ENCODE peak calls at places on chromosomes 12 and 14, in four cellular contexts. R is HCT116, F is WTC11, E is GM12878. A is an unnamed sample.

GRCh38 chr14:37819155-37820015 is 224.0 kb downstream of the TTC6 start:
- DNase-seq in R (no peak), F (no peak), E (no peak), A (no peak)

GRCh38 chr14:73462078-73462715 is 3.9 kb upstream of the NUMB start:
- DNase-seq in R (no peak), F (no peak), E (no peak), A (no peak)

GRCh38 chr14:99562848-99563748 is 40.9 kb downstream of the CCDC85C start:
- DNase-seq in R (no peak), F (peak), E (no peak), A (peak)

GRCh38 chr12:100955139-100955538 is 160.6 kb downstream of the ANO4 start:
- DNase-seq in R (no peak), F (peak), E (no peak), A (no peak)

GRCh38 chr12:5586201-5586600 is 154.3 kb downstream of the NTF3 start:
- DNase-seq in R (no peak), F (no peak), E (no peak), A (no peak)

GRCh38 chr14:44657688-44658388 is 150.8 kb upstream of the FSCB start:
- DNase-seq in R (no peak), F (no peak), E (no peak), A (no peak)

GRCh38 chr14:89351958-89352404 is 65.1 kb downstream of the FOXN3 start:
- DNase-seq in R (no peak), F (no peak), E (no peak), A (no peak)

GRCh38 chr12:51895378-51896135 is 7.7 kb downstream of the ANKRD33 start:
- DNase-seq in R (no peak), F (no peak), E (no peak), A (no peak)

GRCh38 chr12:93563807-93564538 is 8.5 kb upstream of the SOCS2 start:
- DNase-seq in R (peak), F (no peak), E (no peak), A (no peak)

GRCh38 chr14:104393898-104394605 is 185.5 kb upstream of the C14orf180 start:
- DNase-seq in R (no peak), F (no peak), E (no peak), A (no peak)

GRCh38 chr14:54570047-54570446 is 3.1 kb downstream of the SAMD4A start:
- DNase-seq in R (no peak), F (no peak), E (no peak), A (no peak)

GRCh38 chr14:88554458-88555286 is at the start of gene PTPN21:
- DNase-seq in R (no peak), F (peak), E (no peak), A (peak)

GRCh38 chr12:52228366-52228765 is 4.7 kb upstream of the KRT7 start:
- DNase-seq in R (no peak), F (no peak), E (no peak), A (no peak)

GRCh38 chr12:66144796-66145754 is 14.5 kb upstream of the LLPH start:
- DNase-seq in R (peak), F (no peak), E (no peak), A (no peak)

GRCh38 chr14:99454246-99454645 is 26.4 kb downstream of the SETD3 start:
- DNase-seq in R (no peak), F (no peak), E (no peak), A (no peak)

GRCh38 chr12:93322784-93323183 is 54.9 kb upstream of the NUDT4 start:
- DNase-seq in R (no peak), F (no peak), E (no peak), A (no peak)

GRCh38 chr12:87428701-87429277 is 600.4 kb downstream of the C12orf50 start:
- DNase-seq in R (no peak), F (no peak), E (no peak), A (no peak)

GRCh38 chr14:73741876-73742519 is 27.8 kb upstream of the PNMA1 start:
- DNase-seq in R (no peak), F (no peak), E (no peak), A (no peak)

GRCh38 chr12:29782821-29783772 is 645 bp downstream of the TMTC1 start:
- DNase-seq in R (no peak), F (peak), E (no peak), A (no peak)

GRCh38 chr14:52694761-52695480 is 437 bp downstream of the ERO1A start:
- DNase-seq in R (no peak), F (no peak), E (peak), A (no peak)

GRCh38 chr14:55071870-55072640 is 20.6 kb downstream of the MAPK1IP1L start:
- DNase-seq in R (no peak), F (no peak), E (peak), A (no peak)

GRCh38 chr14:51628230-51628629 is 23.5 kb upstream of the FRMD6 start:
- DNase-seq in R (no peak), F (no peak), E (no peak), A (no peak)

GRCh38 chr14:30779210-30779609 is 95.1 kb upstream of the COCH start:
- DNase-seq in R (no peak), F (no peak), E (no peak), A (no peak)

GRCh38 chr14:94307410-94307992 is 14.4 kb upstream of the SERPINA10 start:
- DNase-seq in R (peak), F (no peak), E (no peak), A (no peak)

GRCh38 chr14:104400355-104400754 is 179.2 kb upstream of the C14orf180 start:
- DNase-seq in R (no peak), F (no peak), E (no peak), A (no peak)

GRCh38 chr12:101356794-101357193 is 50.8 kb downstream of the ARL1 start:
- DNase-seq in R (no peak), F (no peak), E (no peak), A (no peak)

DNA sequence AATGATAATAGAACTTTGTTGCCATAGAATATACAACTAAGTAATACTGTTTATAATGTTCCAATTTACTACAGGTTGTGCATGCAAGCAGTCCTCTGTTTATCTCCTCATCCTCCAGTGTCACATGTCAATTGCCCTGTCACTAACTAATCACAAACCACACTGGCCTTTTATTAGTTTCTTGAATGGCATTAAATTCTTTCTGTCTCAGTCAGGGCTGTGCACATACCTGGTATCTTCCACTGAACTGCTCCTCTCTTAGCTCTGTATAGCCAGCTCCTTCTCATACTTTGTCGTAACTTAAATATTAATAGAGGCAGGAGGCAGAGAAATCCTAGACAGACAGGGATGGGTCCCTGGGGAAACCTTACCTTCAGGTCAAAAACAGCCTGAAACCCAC is 24.0 kb downstream of the GABARAPL1 start:
- DNase-seq in R (no peak), F (no peak), E (no peak), A (no peak)
- TF ChIP-seq ATF3 in R (no peak), F (no peak), E (no peak), A (no peak)

DNA sequence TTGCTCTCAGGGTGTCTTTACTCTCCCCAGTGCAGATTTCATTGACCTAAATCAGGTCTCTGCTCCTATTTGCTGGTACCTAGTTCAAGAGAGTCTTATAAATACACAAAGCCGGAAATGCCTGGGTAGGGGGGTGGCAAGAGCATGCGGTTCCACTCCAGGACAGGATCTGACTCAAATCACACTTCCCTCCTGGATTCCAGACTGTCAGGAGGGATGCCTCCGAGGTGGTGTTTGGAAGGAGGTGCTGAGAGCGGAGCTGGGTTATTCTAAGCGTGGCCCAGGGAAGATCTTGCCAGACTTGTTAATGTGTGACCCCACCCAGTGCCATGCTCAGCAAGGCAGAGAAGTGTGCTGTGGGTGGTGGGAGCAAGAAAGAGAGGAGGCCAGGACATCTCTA is 49.8 kb downstream of the B4GALNT3 start:
- DNase-seq in R (no peak), F (no peak), E (no peak), A (no peak)
- TF ChIP-seq ATF3 in R (no peak), F (no peak), E (no peak), A (no peak)

GRCh38 chr14:86575141-86575540 is 1045.2 kb downstream of the FLRT2 start:
- DNase-seq in R (no peak), F (no peak), E (no peak), A (no peak)
- TF ChIP-seq ATF3 in R (no peak), F (no peak), E (no peak), A (no peak)

DNA sequence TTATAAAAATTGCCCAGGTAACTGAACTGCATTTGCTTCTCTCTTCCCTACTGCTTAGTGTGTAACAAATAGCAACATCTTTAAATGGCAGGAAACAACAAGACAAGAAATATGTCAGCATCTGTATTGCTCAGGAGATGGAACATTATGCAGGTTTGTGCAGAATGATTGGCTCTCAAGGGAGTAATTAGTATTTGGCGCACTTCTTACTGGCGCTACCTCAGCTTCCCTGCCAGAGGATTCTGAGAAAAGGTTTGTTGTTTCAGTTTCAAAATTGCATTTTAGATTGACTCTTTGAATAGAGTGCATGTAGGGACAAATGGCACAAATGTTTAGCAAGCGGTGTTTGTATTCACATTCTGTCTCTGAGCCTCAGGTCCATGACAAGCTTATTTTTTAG is 222.8 kb downstream of the DUSP6 start:
- DNase-seq in R (no peak), F (no peak), E (no peak), A (no peak)
- TF ChIP-seq ATF3 in R (no peak), F (no peak), E (no peak), A (no peak)

DNA sequence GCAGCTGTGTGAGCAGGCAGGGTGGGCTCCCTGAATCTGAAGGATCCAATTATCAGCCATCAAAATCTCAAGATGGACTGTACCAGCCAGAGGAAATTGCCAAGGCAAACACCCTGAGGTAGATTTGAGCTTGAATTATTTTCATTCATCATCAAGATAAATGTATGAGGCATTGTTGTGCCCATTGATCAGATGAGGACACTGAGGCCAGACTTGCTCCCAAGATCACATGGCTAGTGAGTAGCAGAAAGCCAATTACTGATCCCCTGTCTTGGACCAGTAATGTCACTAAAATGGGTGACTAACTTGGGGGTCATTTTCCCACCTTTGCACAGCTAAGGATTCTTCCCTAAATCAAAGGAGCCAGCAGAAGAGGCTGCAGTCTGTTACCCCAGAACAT is 20.9 kb upstream of the CMKLR1 start:
- DNase-seq in R (no peak), F (no peak), E (no peak), A (no peak)
- TF ChIP-seq ATF3 in R (no peak), F (no peak), E (no peak), A (no peak)

GRCh38 chr12:116590561-116590960 is 31.4 kb downstream of the MAP1LC3B2 start:
- DNase-seq in R (no peak), F (no peak), E (no peak), A (no peak)

GRCh38 chr12:116594325-116595038 is 35.3 kb downstream of the MAP1LC3B2 start:
- DNase-seq in R (no peak), F (no peak), E (no peak), A (no peak)

GRCh38 chr12:116592116-116592637 is 33.0 kb downstream of the MAP1LC3B2 start:
- DNase-seq in R (no peak), F (no peak), E (no peak), A (no peak)

GRCh38 chr12:116591608-116592115 is 32.5 kb downstream of the MAP1LC3B2 start:
- DNase-seq in R (no peak), F (no peak), E (no peak), A (no peak)

DNA sequence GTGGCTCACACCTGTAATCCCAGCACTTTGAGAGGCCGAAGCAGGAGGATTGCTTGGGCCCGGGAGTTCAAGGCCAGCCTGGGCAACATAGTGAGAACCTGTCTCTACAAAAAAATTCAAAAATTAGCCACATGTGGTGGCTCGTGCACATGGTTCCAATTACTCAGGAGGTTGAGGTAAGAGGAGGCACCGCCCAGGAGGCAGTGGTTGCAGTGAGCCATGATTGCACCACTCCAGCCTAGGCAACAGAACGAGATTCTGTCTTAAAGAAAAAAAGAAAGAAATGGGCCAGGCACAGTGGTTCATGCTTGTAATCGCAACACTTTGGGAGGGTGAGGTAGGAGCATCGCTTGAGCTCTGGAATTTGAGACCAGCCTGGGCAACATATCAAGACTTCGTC is 33.5 kb downstream of the MAP1LC3B2 start:
- DNase-seq in R (no peak), F (no peak), E (no peak), A (no peak)
- TF ChIP-seq ATF3 in R (no peak), F (no peak), E (no peak), A (no peak)

GRCh38 chr14:69606816-69607215 is 4.6 kb upstream of the SUSD6 start:
- DNase-seq in R (no peak), F (no peak), E (no peak), A (no peak)

GRCh38 chr14:69610020-69610858 is 1.2 kb upstream of the SUSD6 start:
- DNase-seq in R (no peak), F (no peak), E (no peak), A (no peak)

GRCh38 chr14:69610859-69611263 is 535 bp upstream of the SUSD6 start:
- DNase-seq in R (no peak), F (no peak), E (no peak), A (no peak)

GRCh38 chr14:69605761-69606160 is 5.6 kb upstream of the SUSD6 start:
- DNase-seq in R (no peak), F (no peak), E (no peak), A (no peak)

DNA sequence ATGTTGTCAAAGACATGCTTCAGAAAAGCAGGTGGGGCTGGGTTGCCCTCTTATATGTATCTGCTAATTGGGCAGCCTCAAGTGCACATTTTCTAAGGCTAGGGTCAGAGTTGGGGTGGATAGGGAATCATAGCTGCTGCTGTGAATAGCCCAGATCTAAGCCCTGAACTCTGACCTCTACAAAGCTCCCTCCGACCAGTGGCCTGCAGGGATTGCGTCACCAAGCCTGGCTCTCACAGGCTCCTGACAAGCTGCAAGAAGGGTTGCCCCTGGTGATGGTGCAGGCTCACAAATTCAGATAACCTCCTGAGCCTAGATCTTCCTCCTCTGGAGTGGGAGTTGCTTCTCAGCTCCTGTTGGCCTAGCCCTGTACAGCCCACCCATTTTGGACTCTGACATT is 5.1 kb upstream of the SUSD6 start:
- DNase-seq in R (no peak), F (no peak), E (no peak), A (no peak)
- TF ChIP-seq ATF3 in R (no peak), F (no peak), E (no peak), A (no peak)

A was measured in H1.